ENCODE peak calls at places on chromosomes 6 and 20, in ten cellular contexts. S is ACHN, J is NCI-H1436, F is GM12878, M is LoVo, Y is nephron progenitor cell, V is NCI-H748 treated with DMSO at 0.1 percent for 48 hours, Z is IMR-90, T is HTR-8/SVneo, B is T-helper 2 cell. P is an unnamed sample.
A peak's percentile ranks its signal among the peaks of the same experiment; 100 is the strongest.

GRCh38 chr20:57427239-57428127 is 36.3 kb downstream of the RBM38 start:
- DNase-seq in S (no peak), J (no peak), F (no peak), M (no peak), Y (no peak), V (no peak), Z (no peak), T (no peak), B (no peak), P (no peak)

GRCh38 chr6:169961772-169962561 is 210.5 kb downstream of the ERMARD start:
- DNase-seq in S (no peak), J (no peak), F (no peak), M (no peak), Y (peak; percentile 71), V (no peak), Z (no peak), T (no peak), B (no peak), P (peak; percentile 84)

GRCh38 chr20:16749573-16749972 is 1.4 kb downstream of the OTOR start:
- DNase-seq in S (no peak), J (no peak), F (no peak), M (no peak), Y (peak; percentile 21), V (no peak), Z (no peak), T (no peak), B (no peak), P (no peak)

GRCh38 chr6:95519228-95520037 is 57.9 kb upstream of the MANEA start:
- DNase-seq in S (no peak), J (no peak), F (no peak), M (no peak), Y (no peak), V (no peak), Z (no peak), T (no peak), B (no peak), P (no peak)

GRCh38 chr6:28648035-28648877 is 122.6 kb downstream of the GPX5 start:
- DNase-seq in S (peak; percentile 70), J (peak; percentile 75), F (peak; percentile 77), M (peak; percentile 68), Y (peak; percentile 77), V (peak; percentile 70), Z (peak; percentile 74), T (no peak), B (no peak), P (no peak)

GRCh38 chr6:82553863-82554531 is 190.4 kb downstream of the TPBG start:
- DNase-seq in S (no peak), J (no peak), F (no peak), M (no peak), Y (no peak), V (no peak), Z (no peak), T (no peak), B (no peak), P (no peak)

GRCh38 chr6:108200631-108201030 is 34.8 kb downstream of the NR2E1 start:
- DNase-seq in S (no peak), J (no peak), F (no peak), M (peak; percentile 58), Y (no peak), V (no peak), Z (peak; percentile 44), T (peak; percentile 59), B (no peak), P (no peak)

GRCh38 chr6:128605961-128606360 is 85.6 kb upstream of the PTPRK start:
- DNase-seq in S (no peak), J (no peak), F (no peak), M (no peak), Y (no peak), V (no peak), Z (peak; percentile 15), T (no peak), B (no peak), P (no peak)

GRCh38 chr6:110682460-110682853 is 132.8 kb downstream of the CDK19 start:
- DNase-seq in S (peak; percentile 81), J (peak; percentile 82), F (peak; percentile 85), M (peak; percentile 79), Y (peak; percentile 47), V (peak; percentile 89), Z (peak; percentile 81), T (peak; percentile 75), B (peak; percentile 32), P (peak; percentile 77)

GRCh38 chr20:41087777-41088176 is 49.6 kb upstream of the PLCG1 start:
- DNase-seq in S (no peak), J (no peak), F (no peak), M (no peak), Y (no peak), V (peak; percentile 38), Z (no peak), T (no peak), B (no peak), P (no peak)

GRCh38 chr20:8579060-8579459 is 447.0 kb downstream of the PLCB1 start:
- DNase-seq in S (no peak), J (no peak), F (no peak), M (no peak), Y (no peak), V (no peak), Z (no peak), T (no peak), B (no peak), P (no peak)

GRCh38 chr6:116118608-116119007 is 7.3 kb downstream of the COL10A1 start:
- DNase-seq in S (peak; percentile 25), J (no peak), F (no peak), M (no peak), Y (no peak), V (no peak), Z (peak; percentile 13), T (no peak), B (no peak), P (no peak)

GRCh38 chr6:131822119-131822518 is 14.3 kb downstream of the ENPP1 start:
- DNase-seq in S (peak; percentile 15), J (no peak), F (no peak), M (peak; percentile 9), Y (no peak), V (no peak), Z (no peak), T (no peak), B (no peak), P (no peak)

GRCh38 chr6:157747395-157747794 is 75.7 kb upstream of the SNX9 start:
- DNase-seq in S (no peak), J (no peak), F (no peak), M (no peak), Y (no peak), V (no peak), Z (no peak), T (no peak), B (no peak), P (no peak)

GRCh38 chr6:71510057-71510713 is 221.6 kb downstream of the OGFRL1 start:
- DNase-seq in S (peak; percentile 74), J (no peak), F (no peak), M (peak; percentile 16), Y (peak; percentile 6), V (no peak), Z (peak; percentile 84), T (peak; percentile 47), B (no peak), P (peak; percentile 87)

GRCh38 chr20:57394087-57395082 is 3.2 kb downstream of the RBM38 start:
- DNase-seq in S (no peak), J (no peak), F (no peak), M (no peak), Y (no peak), V (no peak), Z (no peak), T (no peak), B (no peak), P (no peak)

GRCh38 chr6:31529329-31530150 is 778 bp downstream of the MCCD1 start:
- DNase-seq in S (no peak), J (no peak), F (no peak), M (no peak), Y (no peak), V (no peak), Z (no peak), T (no peak), B (no peak), P (no peak)

GRCh38 chr6:31462964-31463940 is 34.7 kb upstream of the MICB start:
- DNase-seq in S (peak; percentile 87), J (peak; percentile 75), F (peak; percentile 96), M (peak; percentile 87), Y (peak; percentile 83), V (peak; percentile 78), Z (peak; percentile 60), T (peak; percentile 63), B (peak; percentile 88), P (peak; percentile 93)

GRCh38 chr20:21832442-21833152 is 127.1 kb downstream of the PAX1 start:
- DNase-seq in S (no peak), J (no peak), F (no peak), M (no peak), Y (no peak), V (no peak), Z (no peak), T (no peak), B (no peak), P (no peak)

GRCh38 chr6:167575201-167575696 is 250.4 kb downstream of the TTLL2 start:
- DNase-seq in S (no peak), J (no peak), F (no peak), M (no peak), Y (no peak), V (no peak), Z (no peak), T (no peak), B (no peak), P (no peak)

GRCh38 chr6:37878150-37878710 is 58.7 kb downstream of the ZFAND3 start:
- DNase-seq in S (no peak), J (no peak), F (no peak), M (no peak), Y (no peak), V (no peak), Z (peak; percentile 42), T (no peak), B (no peak), P (no peak)

GRCh38 chr6:149963212-149963461 is 606 bp upstream of the ULBP1 start:
- DNase-seq in S (peak; percentile 83), J (peak; percentile 3), F (no peak), M (no peak), Y (no peak), V (peak; percentile 55), Z (peak; percentile 40), T (peak; percentile 56), B (peak; percentile 17), P (no peak)

GRCh38 chr6:16338577-16339262 is 100.3 kb downstream of the GMPR start:
- DNase-seq in S (peak; percentile 96), J (no peak), F (no peak), M (peak; percentile 43), Y (peak; percentile 32), V (no peak), Z (peak; percentile 100), T (peak; percentile 83), B (no peak), P (peak; percentile 96)

GRCh38 chr6:68069921-68070709 is 565.0 kb upstream of the ADGRB3 start:
- DNase-seq in S (no peak), J (no peak), F (no peak), M (no peak), Y (no peak), V (no peak), Z (no peak), T (no peak), B (no peak), P (no peak)

GRCh38 chr6:16244869-16245451 is 6.6 kb downstream of the GMPR start:
- DNase-seq in S (no peak), J (peak; percentile 17), F (no peak), M (no peak), Y (no peak), V (peak; percentile 81), Z (peak; percentile 51), T (no peak), B (no peak), P (no peak)

GRCh38 chr6:73858376-73858775 is 162.4 kb downstream of the CD109 start:
- DNase-seq in S (no peak), J (no peak), F (no peak), M (no peak), Y (no peak), V (no peak), Z (no peak), T (no peak), B (no peak), P (no peak)

GRCh38 chr6:43200541-43200940 is 18.5 kb downstream of the CUL9 start:
- DNase-seq in S (no peak), J (no peak), F (no peak), M (no peak), Y (no peak), V (no peak), Z (no peak), T (no peak), B (no peak), P (no peak)

GRCh38 chr6:53624491-53624890 is 41.1 kb downstream of the KLHL31 start:
- DNase-seq in S (no peak), J (peak; percentile 57), F (no peak), M (no peak), Y (no peak), V (no peak), Z (no peak), T (no peak), B (no peak), P (no peak)

P was measured in lower leg skin.